ENCODE peak calls at places on chromosome 15, in ten cellular contexts. F, C, V, K, B, N, X, L, O and Q are unnamed samples.

GRCh38 chr15:99014803-99015676 is 7.4 kb upstream of the PGPEP1L start:
- DNase-seq in X (no peak), V (peak; percentile 85), N (peak; percentile 74), B (peak; percentile 30), K (peak; percentile 88), C (no peak), F (peak; percentile 90), O (peak; percentile 79), L (peak; percentile 85), Q (no peak)

GRCh38 chr15:50077655-50078054 is 41.4 kb downstream of the ATP8B4 start:
- DNase-seq in O (no peak), X (no peak), V (no peak), K (no peak), B (no peak), N (no peak), C (no peak), L (no peak), F (no peak), Q (no peak)

GRCh38 chr15:31481157-31481556 is 154.5 kb downstream of the KLF13 start:
- DNase-seq in N (no peak), B (no peak), X (no peak), O (no peak), F (no peak), C (no peak), K (no peak), L (no peak), V (no peak), Q (no peak)

GRCh38 chr15:55858661-55859060 is 115.7 kb upstream of the PRTG start:
- DNase-seq in N (no peak), O (no peak), L (peak; percentile 13), F (no peak), C (no peak), X (no peak), K (no peak), B (peak; percentile 50), V (no peak), Q (no peak)

GRCh38 chr15:94970096-94970495 is 738.7 kb downstream of the MCTP2 start:
- DNase-seq in B (no peak), F (no peak), L (no peak), X (no peak), C (no peak), O (no peak), V (no peak), K (no peak), N (no peak), Q (no peak)

GRCh38 chr15:72176155-72176554 is 21.4 kb downstream of the GRAMD2A start:
- DNase-seq in O (no peak), K (no peak), X (no peak), C (no peak), F (no peak), N (no peak), B (no peak), V (no peak), L (no peak), Q (no peak)

GRCh38 chr15:23565395-23566069 is at the start of gene MKRN3:
- DNase-seq in B (peak; percentile 79), F (no peak), V (no peak), O (peak; percentile 71), K (no peak), C (peak; percentile 95), N (no peak), X (no peak), L (no peak), Q (no peak)

GRCh38 chr15:67185621-67186225 is 68.7 kb downstream of the AAGAB start:
- DNase-seq in O (peak; percentile 56), L (no peak), B (peak; percentile 76), C (no peak), X (no peak), F (no peak), V (peak; percentile 56), N (no peak), K (no peak), Q (no peak)

GRCh38 chr15:57861039-57861638 is 154.6 kb downstream of the POLR2M start:
- DNase-seq in C (peak; percentile 11), F (peak; percentile 71), V (peak; percentile 61), L (peak; percentile 65), O (no peak), X (no peak), K (peak; percentile 76), B (peak; percentile 66), N (peak; percentile 36), Q (peak; percentile 52)

GRCh38 chr15:38622317-38622716 is 57.7 kb upstream of the RASGRP1 start:
- DNase-seq in F (no peak), B (no peak), X (no peak), L (no peak), K (no peak), V (no peak), N (no peak), C (no peak), O (no peak), Q (no peak)

GRCh38 chr15:78951841-78952238 is 7.0 kb upstream of the CTSH start:
- DNase-seq in V (peak; percentile 70), L (peak; percentile 75), B (no peak), X (no peak), K (no peak), O (no peak), C (no peak), F (no peak), N (no peak), Q (no peak)

GRCh38 chr15:68113273-68113672 is 59.2 kb downstream of the PIAS1 start:
- DNase-seq in F (no peak), K (no peak), V (no peak), X (no peak), O (no peak), B (peak; percentile 42), N (no peak), L (no peak), C (no peak), Q (no peak)

GRCh38 chr15:39411102-39411989 is 169.5 kb upstream of the THBS1 start:
- DNase-seq in N (peak; percentile 34), X (no peak), B (peak; percentile 36), V (peak; percentile 90), L (peak; percentile 86), K (no peak), O (peak; percentile 54), C (no peak), F (no peak), Q (no peak)

GRCh38 chr15:31217067-31217466 is 109.6 kb upstream of the KLF13 start:
- DNase-seq in B (no peak), X (no peak), C (no peak), O (no peak), V (no peak), N (no peak), K (no peak), F (no peak), L (no peak), Q (no peak)

GRCh38 chr15:40314723-40315276 is 7.1 kb upstream of the PLCB2 start:
- DNase-seq in N (no peak), X (no peak), O (no peak), V (peak; percentile 59), F (no peak), B (peak; percentile 83), K (no peak), L (peak; percentile 38), C (no peak), Q (no peak)

GRCh38 chr15:36428102-36428845 is 151.2 kb upstream of the CDIN1 start:
- DNase-seq in L (peak; percentile 100), K (no peak), F (no peak), O (no peak), N (no peak), X (no peak), V (peak; percentile 100), C (peak; percentile 36), B (peak; percentile 99), Q (no peak)

GRCh38 chr15:61195116-61196002 is 33.7 kb downstream of the RORA start:
- DNase-seq in O (no peak), B (peak; percentile 45), C (peak; percentile 10), V (peak; percentile 17), K (peak; percentile 72), N (peak; percentile 38), X (no peak), L (peak; percentile 37), F (peak; percentile 21), Q (peak; percentile 58)

GRCh38 chr15:68389936-68390790 is 41.8 kb downstream of the ITGA11 start:
- DNase-seq in N (peak; percentile 40), B (peak; percentile 37), L (peak; percentile 24), V (peak; percentile 32), O (peak; percentile 17), F (no peak), K (no peak), X (no peak), C (no peak), Q (no peak)